ENCODE peak calls at places on chromosome 20, in five cellular contexts. T is brain microvascular endothelial cell, M is fibroblast of villous mesenchyme, R is fibroblast of the aortic adventitia, J is nephron progenitor cell. U is an unnamed sample.

GRCh38 chr20:57124800-57125399 is 141.5 kb downstream of the BMP7 start:
- DNase-seq in R (no peak), M (peak; percentile 33), T (no peak), J (no peak), U (peak; percentile 12)

GRCh38 chr20:23125625-23126191 is 39.6 kb upstream of the CD93 start:
- DNase-seq in T (peak; percentile 67), M (peak; percentile 93), R (peak; percentile 73), J (no peak), U (peak; percentile 96)

GRCh38 chr20:52313335-52313963 is 121.9 kb upstream of the ZFP64 start:
- DNase-seq in J (peak; percentile 24), T (peak; percentile 3), M (peak; percentile 41), R (peak; percentile 13), U (peak; percentile 59)

GRCh38 chr20:36854343-36855240 is 21.3 kb upstream of the TLDC2 start:
- DNase-seq in M (peak; percentile 52), T (no peak), J (no peak), R (no peak), U (no peak)

GRCh38 chr20:41136336-41136694 is 1.0 kb upstream of the PLCG1 start:
- DNase-seq in R (no peak), M (no peak), T (no peak), J (no peak), U (no peak)

GRCh38 chr20:39137299-39137698 is 175.2 kb downstream of the DHX35 start:
- DNase-seq in R (no peak), J (no peak), T (no peak), M (no peak), U (no peak)

GRCh38 chr20:31712564-31713311 is 9.9 kb downstream of the BCL2L1 start:
- DNase-seq in T (peak; percentile 63), R (peak; percentile 90), J (no peak), M (peak; percentile 78), U (peak; percentile 80)

GRCh38 chr20:45358282-45359068 is 4.5 kb upstream of the SYS1 start:
- DNase-seq in R (peak; percentile 84), J (no peak), T (peak; percentile 71), M (peak; percentile 94), U (peak; percentile 84)

GRCh38 chr20:49540696-49541435 is 27.1 kb downstream of the PTGIS start:
- DNase-seq in T (no peak), R (no peak), J (no peak), M (no peak), U (no peak)

GRCh38 chr20:9338101-9338500 is 176.3 kb upstream of the LAMP5 start:
- DNase-seq in M (no peak), R (no peak), J (no peak), T (no peak), U (no peak)

GRCh38 chr20:33993800-33994623 is at the start of gene RALY:
- DNase-seq in M (peak; percentile 84), T (peak; percentile 49), J (peak; percentile 82), R (peak; percentile 69), U (peak; percentile 80)

GRCh38 chr20:58696411-58696961 is 3.9 kb downstream of the NPEPL1 start:
- DNase-seq in T (no peak), J (no peak), M (no peak), R (no peak), U (no peak)

GRCh38 chr20:33685328-33686007 is 717 bp downstream of the E2F1 start:
- DNase-seq in T (no peak), J (no peak), R (no peak), M (peak; percentile 22), U (no peak)

GRCh38 chr20:41050361-41051019 is 21.9 kb downstream of the TOP1 start:
- DNase-seq in R (peak; percentile 85), T (no peak), M (peak; percentile 84), J (no peak), U (peak; percentile 72)

GRCh38 chr20:35661013-35661412 is 3.7 kb downstream of the CPNE1 start:
- DNase-seq in T (no peak), M (no peak), R (no peak), J (no peak), U (peak; percentile 39)

GRCh38 chr20:23244207-23244915 is 106.2 kb upstream of the NXT1 start:
- DNase-seq in M (peak; percentile 40), J (no peak), T (no peak), R (peak; percentile 50), U (no peak)

GRCh38 chr20:61589055-61589385 is 337.0 kb downstream of the CDH4 start:
- DNase-seq in T (no peak), R (peak; percentile 83), M (peak; percentile 82), J (no peak), U (peak; percentile 90)

GRCh38 chr20:36728986-36729385 is 16.9 kb downstream of the NDRG3 start:
- DNase-seq in J (no peak), M (no peak), R (peak; percentile 9), T (peak; percentile 22), U (peak; percentile 59)

GRCh38 chr20:4375881-4376280 is 345.8 kb upstream of the PRND start:
- DNase-seq in R (peak; percentile 11), J (no peak), M (peak; percentile 40), T (peak; percentile 70), U (peak; percentile 71)

GRCh38 chr20:8094415-8094818 is 37.6 kb upstream of the PLCB1 start:
- DNase-seq in M (peak; percentile 67), J (no peak), T (peak; percentile 36), R (peak; percentile 97), U (peak; percentile 98)

GRCh38 chr20:39795401-39796272 is 833.5 kb downstream of the DHX35 start:
- DNase-seq in J (no peak), M (peak; percentile 73), R (peak; percentile 9), T (peak; percentile 16), U (peak; percentile 26)

GRCh38 chr20:60138263-60139127 is 180.3 kb downstream of the CDH26 start:
- DNase-seq in R (no peak), J (no peak), T (peak; percentile 50), M (peak; percentile 32), U (peak; percentile 32)

GRCh38 chr20:61953037-61953788 is 112.5 kb downstream of the TAF4 start:
- DNase-seq in R (no peak), J (no peak), T (no peak), M (no peak), U (no peak)

GRCh38 chr20:50346372-50347347 is 156.0 kb downstream of the CEBPB start:
- DNase-seq in R (peak; percentile 93), T (peak; percentile 72), M (peak; percentile 90), J (no peak), U (peak; percentile 89)

GRCh38 chr20:61438285-61438684 is 186.2 kb downstream of the CDH4 start:
- DNase-seq in M (no peak), J (no peak), T (no peak), R (no peak), U (no peak)

GRCh38 chr20:50373674-50374286 is 136.4 kb upstream of the PTPN1 start:
- DNase-seq in M (no peak), J (no peak), T (no peak), R (no peak), U (no peak)

GRCh38 chr20:7090001-7090400 is 322.5 kb downstream of the BMP2 start:
- DNase-seq in J (no peak), M (no peak), R (no peak), T (no peak), U (peak; percentile 80)

GRCh38 chr20:51711426-51711825 is 56.8 kb downstream of the ATP9A start:
- DNase-seq in J (no peak), T (no peak), R (no peak), M (no peak), U (no peak)

GRCh38 chr20:58888521-58889333 is 36.2 kb downstream of the GNAS start:
- DNase-seq in R (peak; percentile 77), M (peak; percentile 89), J (peak; percentile 79), T (peak; percentile 53), U (peak; percentile 71)

GRCh38 chr20:15619341-15619740 is 953.9 kb downstream of the KIF16B start:
- DNase-seq in T (no peak), R (no peak), M (no peak), J (no peak), U (no peak)

GRCh38 chr20:50138479-50139393 is 14.8 kb downstream of the PEDS1 start:
- DNase-seq in M (no peak), J (no peak), T (no peak), R (no peak), U (no peak)

GRCh38 chr20:34536798-34537394 is 20.7 kb downstream of the DYNLRB1 start:
- DNase-seq in T (peak; percentile 21), R (no peak), M (peak; percentile 39), J (peak; percentile 59), U (peak; percentile 44)

GRCh38 chr20:63215101-63216040 is 560 bp downstream of the YTHDF1 start:
- DNase-seq in J (peak; percentile 47), T (peak; percentile 33), M (peak; percentile 69), R (peak; percentile 53), U (peak; percentile 72)
- TF ChIP-seq CTCF in J (peak; percentile 33), T (peak; percentile 81), M (peak; percentile 71), R (peak; percentile 70), U (peak; percentile 80)

DNA sequence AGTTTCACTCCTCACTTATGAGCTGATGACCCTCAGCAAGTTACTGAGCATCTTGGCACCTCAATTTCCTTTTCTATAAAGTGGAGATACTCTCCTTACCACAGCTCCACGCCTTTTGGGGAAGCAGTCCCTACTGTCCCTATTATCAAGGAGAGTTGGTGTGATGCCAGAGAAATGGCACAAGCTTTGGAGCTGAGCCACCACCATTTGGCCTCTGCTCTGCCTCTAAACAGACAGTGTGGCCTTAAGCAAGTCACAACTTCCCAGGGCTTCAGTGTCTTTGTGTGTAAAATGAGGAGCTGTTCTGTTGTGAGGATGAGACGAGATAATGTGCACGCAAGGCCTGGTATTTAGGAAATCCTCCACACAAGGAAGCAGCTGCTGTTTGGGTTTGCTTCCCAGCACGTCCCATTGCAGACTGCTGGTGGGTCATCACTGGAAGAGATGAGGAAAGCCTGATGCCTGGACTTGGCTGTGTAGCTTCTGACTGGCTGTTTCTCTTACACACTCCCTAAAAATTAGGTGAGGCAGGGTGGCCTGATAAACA is 18.5 kb downstream of the NSFL1C start:
- DNase-seq in J (no peak), M (no peak), R (no peak), T (no peak), U (no peak)
- TF ChIP-seq CTCF in J (no peak), M (no peak), R (no peak), T (no peak), U (no peak)

GRCh38 chr20:38113401-38114325 is 51.4 kb downstream of the TGM2 start:
- DNase-seq in M (peak; percentile 73), R (no peak), T (peak; percentile 55), J (peak; percentile 40), U (peak; percentile 63)

GRCh38 chr20:38111366-38112232 is 53.5 kb downstream of the TGM2 start:
- DNase-seq in J (no peak), M (no peak), R (no peak), T (no peak), U (no peak)

GRCh38 chr20:38114353-38114791 is 50.7 kb downstream of the TGM2 start:
- DNase-seq in J (no peak), R (peak; percentile 62), T (peak; percentile 79), M (peak; percentile 53), U (peak; percentile 83)

GRCh38 chr20:38112249-38112942 is 52.7 kb downstream of the TGM2 start:
- DNase-seq in J (no peak), R (no peak), M (no peak), T (no peak), U (no peak)

DNA sequence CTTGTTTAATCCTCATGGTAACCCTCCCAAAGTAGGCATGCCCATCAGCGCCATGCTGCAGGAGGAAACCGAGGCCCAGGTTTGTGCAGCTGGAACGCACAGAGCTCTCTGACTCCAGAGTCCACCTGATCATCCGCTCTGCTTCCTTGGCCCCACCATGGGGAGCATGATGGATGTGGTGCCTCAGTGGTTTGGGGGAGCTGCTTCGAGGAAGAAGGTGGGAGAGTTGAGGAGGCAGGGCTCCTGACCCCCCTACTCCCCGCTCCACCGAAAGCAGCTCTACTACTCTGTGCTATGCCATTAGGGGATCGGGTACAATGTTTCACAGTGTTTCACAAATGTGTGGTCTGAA is 52.2 kb downstream of the TGM2 start:
- DNase-seq in J (no peak), R (no peak), M (no peak), T (no peak), U (no peak)
- TF ChIP-seq CTCF in J (no peak), R (no peak), M (no peak), T (no peak), U (no peak)

GRCh38 chr20:2386516-2387179 is 5.9 kb downstream of the TGM6 start:
- DNase-seq in R (peak; percentile 43), M (peak; percentile 6), J (no peak), T (peak; percentile 50), U (peak; percentile 25)
- TF ChIP-seq CTCF in R (no peak), M (no peak), J (no peak), T (no peak), U (no peak)

U was measured in choroid plexus epithelial cell.